ENCODE peak calls at places on chromosomes 13 and 19, in seven cellular contexts. H, Z, I, U, Y, G and K are unnamed samples.

GRCh38 chr19:44672226-44672625 is 944 bp downstream of the CEACAM19 start:
- DNase-seq in H (no peak), Z (no peak), I (no peak), U (no peak), Y (no peak), G (no peak), K (no peak)

GRCh38 chr19:47032171-47032811 is 12.7 kb downstream of the NPAS1 start:
- DNase-seq in H (peak; percentile 70), Z (no peak), I (no peak), U (peak; percentile 90), Y (no peak), G (no peak), K (peak; percentile 67)

GRCh38 chr19:32627714-32628253 is 46.8 kb downstream of the PDCD5 start:
- DNase-seq in H (no peak), Z (no peak), I (no peak), U (no peak), Y (no peak), G (no peak), K (no peak)

GRCh38 chr13:76222511-76222910 is 586.4 kb downstream of the LMO7 start:
- DNase-seq in H (no peak), Z (peak; percentile 55), I (no peak), U (no peak), Y (no peak), G (no peak), K (no peak)

GRCh38 chr13:36945078-36945477 is 25.0 kb upstream of the SMAD9 start:
- DNase-seq in H (no peak), Z (no peak), I (no peak), U (no peak), Y (no peak), G (no peak), K (no peak)

GRCh38 chr13:111372651-111373425 is 52.4 kb downstream of the TEX29 start:
- DNase-seq in H (no peak), Z (no peak), I (no peak), U (peak; percentile 29), Y (no peak), G (no peak), K (no peak)

GRCh38 chr13:42992585-42993122 is 613 bp upstream of the EPSTI1 start:
- DNase-seq in H (no peak), Z (no peak), I (no peak), U (no peak), Y (no peak), G (no peak), K (no peak)

GRCh38 chr13:21747456-21747855 is 76.6 kb downstream of the FGF9 start:
- DNase-seq in H (no peak), Z (no peak), I (no peak), U (no peak), Y (no peak), G (no peak), K (no peak)

GRCh38 chr13:42355118-42355840 is 83.3 kb downstream of the AKAP11 start:
- DNase-seq in H (no peak), Z (no peak), I (no peak), U (no peak), Y (no peak), G (no peak), K (no peak)

GRCh38 chr13:75485286-75486062 is 3.5 kb upstream of the TBC1D4 start:
- DNase-seq in H (no peak), Z (peak; percentile 61), I (no peak), U (no peak), Y (no peak), G (no peak), K (no peak)

GRCh38 chr19:1263198-1263597 is 5.9 kb upstream of the CIRBP start:
- DNase-seq in H (no peak), Z (no peak), I (no peak), U (no peak), Y (no peak), G (no peak), K (peak; percentile 68)

GRCh38 chr13:111531505-111531904 is 211.1 kb downstream of the TEX29 start:
- DNase-seq in H (no peak), Z (peak; percentile 0), I (no peak), U (no peak), Y (no peak), G (no peak), K (no peak)

GRCh38 chr13:103758222-103758621 is 692.0 kb upstream of the SLC10A2 start:
- DNase-seq in H (no peak), Z (no peak), I (no peak), U (no peak), Y (no peak), G (no peak), K (no peak)

DNA sequence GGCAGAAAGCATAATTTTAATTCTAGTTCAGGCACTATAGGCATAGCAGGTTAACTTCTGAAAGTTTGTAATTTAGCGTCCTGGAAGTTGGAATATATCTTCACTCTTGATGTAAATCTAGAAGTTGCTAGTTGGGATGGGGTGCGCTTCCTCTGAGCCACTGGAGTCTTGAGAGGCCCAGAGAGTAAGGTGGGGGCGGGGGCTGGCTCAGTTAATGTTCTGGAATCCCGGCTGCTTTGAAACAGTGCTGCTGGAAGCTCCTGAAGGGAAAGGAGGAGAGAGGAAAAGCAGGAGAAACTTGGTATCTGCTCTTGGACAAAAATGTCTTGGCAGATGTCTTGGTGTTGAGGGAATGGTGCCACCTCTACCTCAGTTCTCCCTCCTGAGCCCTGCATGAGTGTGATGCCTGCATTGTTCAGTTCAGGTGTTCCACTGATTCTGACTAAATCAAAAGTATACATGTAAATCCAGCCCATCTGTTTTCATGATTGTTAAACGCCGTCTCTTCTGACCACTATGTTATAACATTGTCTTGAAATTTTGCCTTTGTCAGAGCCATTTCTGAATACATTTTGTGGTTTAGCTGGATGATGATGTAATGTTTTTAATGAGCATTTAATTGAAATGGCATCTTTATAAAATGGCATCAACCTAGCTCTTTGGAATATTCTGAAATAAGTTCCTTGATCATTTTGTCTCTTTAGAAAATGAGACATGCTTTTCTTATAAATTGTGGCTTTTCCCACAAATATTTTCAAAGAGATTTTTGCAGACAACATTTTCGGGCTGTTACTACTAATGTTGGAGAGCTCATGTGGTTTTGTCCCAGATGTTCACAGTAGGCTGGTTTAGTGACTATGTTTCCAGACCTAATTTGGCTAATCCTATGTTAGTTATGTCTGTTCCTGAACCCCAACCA is 202.7 kb downstream of the SHISA2 start:
- DNase-seq in H (no peak), Z (no peak), I (no peak), U (no peak), Y (no peak), G (no peak), K (no peak)
- TF ChIP-seq CTCF in H (no peak), Z (no peak), I (no peak), U (no peak), Y (no peak), G (no peak), K (no peak)

GRCh38 chr19:17098326-17098725 is 22.7 kb downstream of the MYO9B start:
- DNase-seq in H (no peak), Z (peak; percentile 34), I (no peak), U (no peak), Y (no peak), G (no peak), K (no peak)

GRCh38 chr19:17092696-17093095 is 17.1 kb downstream of the MYO9B start:
- DNase-seq in H (no peak), Z (no peak), I (no peak), U (no peak), Y (no peak), G (no peak), K (no peak)

GRCh38 chr19:17095141-17095919 is 19.8 kb downstream of the MYO9B start:
- DNase-seq in H (no peak), Z (peak; percentile 35), I (peak; percentile 77), U (no peak), Y (peak; percentile 55), G (peak; percentile 84), K (peak; percentile 25)

GRCh38 chr19:17101686-17102628 is 26.4 kb downstream of the MYO9B start:
- DNase-seq in H (no peak), Z (no peak), I (peak; percentile 81), U (no peak), Y (no peak), G (no peak), K (no peak)

DNA sequence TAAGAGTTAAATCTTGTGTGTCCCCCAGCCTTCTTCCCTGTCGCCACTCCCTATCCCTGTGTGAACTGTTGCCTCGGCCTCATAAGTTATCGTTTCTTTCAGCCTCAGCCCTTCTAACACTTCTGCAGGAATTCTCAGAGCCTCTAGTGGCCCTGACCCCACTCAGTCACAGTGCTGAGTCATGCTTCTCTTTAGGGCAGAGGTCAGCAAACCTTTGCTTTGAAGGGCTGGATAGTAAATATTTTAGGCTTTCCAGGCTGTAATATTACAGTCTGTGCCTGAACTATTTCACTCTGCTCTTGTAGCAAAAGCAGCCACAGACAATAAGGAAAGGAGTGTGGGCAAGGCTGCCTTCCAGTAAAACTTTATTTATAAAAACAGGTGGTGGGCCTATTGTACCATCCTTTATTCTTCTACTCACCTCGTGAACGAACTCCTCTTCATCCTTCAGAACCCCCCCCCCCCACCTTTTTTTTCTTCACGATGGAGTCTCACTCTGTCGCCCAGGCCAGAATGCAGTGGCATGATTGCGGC is 22.1 kb downstream of the MYO9B start:
- DNase-seq in H (no peak), Z (peak; percentile 41), I (peak; percentile 87), U (no peak), Y (no peak), G (peak; percentile 47), K (no peak)
- H3K4me1 ChIP-seq in H (peaks cover 43% of the 10 kb centered on the region), Z (peaks cover 8% of the 10 kb centered on the region), I (peaks cover 17% of the 10 kb centered on the region), U (peaks cover 2% of the 10 kb centered on the region), Y (peaks cover 33% of the 10 kb centered on the region), G (peaks cover 9% of the 10 kb centered on the region), K (peaks cover 4% of the 10 kb centered on the region)

GRCh38 chr19:48752511-48753365 is at the start of gene FUT1:
- DNase-seq in H (peak; percentile 95), Z (no peak), I (no peak), U (peak; percentile 94), Y (peak; percentile 85), G (no peak), K (peak; percentile 86)
- TF ChIP-seq POLR2A in H (peak; percentile 68), Z (no peak), I (no peak), U (no peak), Y (no peak), G (peak; percentile 24), K (peak; percentile 58)

GRCh38 chr19:48738557-48739399 is 1.6 kb downstream of the RASIP1 start:
- DNase-seq in H (peak; percentile 96), Z (peak; percentile 65), I (peak; percentile 95), U (peak; percentile 99), Y (peak; percentile 95), G (peak; percentile 94), K (peak; percentile 95)
- TF ChIP-seq CTCF in H (peak; percentile 21), Z (peak; percentile 44), I (peak; percentile 72), U (peak; percentile 48), Y (no peak), G (no peak), K (peak; percentile 63)

GRCh38 chr19:14056069-14056666 is 5.7 kb downstream of the PALM3 start:
- DNase-seq in H (no peak), Z (no peak), I (no peak), U (no peak), Y (no peak), G (no peak), K (no peak)
- H3K4me1 ChIP-seq in H (peaks cover 34% of the 10 kb centered on the region), Z (peaks cover 1% of the 10 kb centered on the region), I (no peaks in the 10 kb centered on the region), U (peaks cover 8% of the 10 kb centered on the region), Y (peaks cover 18% of the 10 kb centered on the region), G (peaks cover 7% of the 10 kb centered on the region), K (peaks cover 10% of the 10 kb centered on the region)